ENCODE peak calls at places on chromosomes 3 and 15, in five cellular contexts. One of them, this sample, is unnamed.

GRCh38 chr15:45456212-45457106 is 66.1 kb downstream of the SLC30A4 start:
- DNase-seq in tibial artery: no peak
- DNase-seq in upper lobe of right lung: no peak
- DNase-seq in GM23248: peak; percentile 100
- DNase-seq in HCT116: peak; percentile 90
- DNase-seq in this sample: peak; percentile 99

GRCh38 chr3:161796780-161797179 is 300.2 kb downstream of the OTOL1 start:
- DNase-seq in HCT116: no peak
- DNase-seq in tibial artery: no peak
- DNase-seq in upper lobe of right lung: no peak
- DNase-seq in GM23248: no peak
- DNase-seq in this sample: no peak

GRCh38 chr3:146625117-146625775 is 20.1 kb upstream of the PLSCR5 start:
- DNase-seq in HCT116: no peak
- DNase-seq in GM23248: peak; percentile 45
- DNase-seq in tibial artery: no peak
- DNase-seq in upper lobe of right lung: no peak
- DNase-seq in this sample: no peak

GRCh38 chr3:64093825-64094712 is 70.8 kb upstream of the PSMD6 start:
- DNase-seq in HCT116: no peak
- DNase-seq in upper lobe of right lung: no peak
- DNase-seq in tibial artery: no peak
- DNase-seq in GM23248: no peak
- DNase-seq in this sample: no peak

GRCh38 chr3:5254281-5255048 is 67.0 kb downstream of the EDEM1 start:
- DNase-seq in GM23248: no peak
- DNase-seq in upper lobe of right lung: no peak
- DNase-seq in HCT116: no peak
- DNase-seq in tibial artery: no peak
- DNase-seq in this sample: no peak

GRCh38 chr3:120645083-120645800 is 36.8 kb downstream of the HGD start:
- DNase-seq in HCT116: no peak
- DNase-seq in upper lobe of right lung: no peak
- DNase-seq in GM23248: peak; percentile 39
- DNase-seq in tibial artery: no peak
- DNase-seq in this sample: no peak

GRCh38 chr15:40909662-40910625 is 15.7 kb downstream of the VPS18 start:
- DNase-seq in GM23248: peak; percentile 54
- DNase-seq in upper lobe of right lung: peak; percentile 84
- DNase-seq in tibial artery: no peak
- DNase-seq in HCT116: no peak
- DNase-seq in this sample: no peak

GRCh38 chr3:99365396-99365795 is 273.0 kb upstream of the COL8A1 start:
- DNase-seq in upper lobe of right lung: no peak
- DNase-seq in HCT116: no peak
- DNase-seq in GM23248: peak; percentile 19
- DNase-seq in tibial artery: no peak
- DNase-seq in this sample: no peak

GRCh38 chr3:8484409-8485140 is 17.0 kb upstream of the LMCD1 start:
- DNase-seq in upper lobe of right lung: no peak
- DNase-seq in GM23248: no peak
- DNase-seq in HCT116: no peak
- DNase-seq in tibial artery: no peak
- DNase-seq in this sample: no peak

GRCh38 chr3:16183601-16184270 is 9.3 kb downstream of the GALNT15 start:
- DNase-seq in GM23248: peak; percentile 94
- DNase-seq in HCT116: no peak
- DNase-seq in upper lobe of right lung: no peak
- DNase-seq in tibial artery: no peak
- DNase-seq in this sample: peak; percentile 24

GRCh38 chr3:76768912-76769311 is 271.0 kb upstream of the ROBO2 start:
- DNase-seq in tibial artery: no peak
- DNase-seq in GM23248: no peak
- DNase-seq in upper lobe of right lung: no peak
- DNase-seq in HCT116: no peak
- DNase-seq in this sample: no peak

GRCh38 chr15:40922608-40923005 is 6.5 kb upstream of the DLL4 start:
- DNase-seq in HCT116: no peak
- DNase-seq in upper lobe of right lung: no peak
- DNase-seq in tibial artery: no peak
- DNase-seq in GM23248: no peak
- DNase-seq in this sample: no peak

GRCh38 chr3:170232266-170232665 is 10.0 kb downstream of the PRKCI start:
- DNase-seq in upper lobe of right lung: no peak
- DNase-seq in HCT116: no peak
- DNase-seq in tibial artery: no peak
- DNase-seq in GM23248: no peak
- DNase-seq in this sample: no peak

GRCh38 chr15:48325400-48325799 is 5.8 kb upstream of the DUT start:
- DNase-seq in tibial artery: no peak
- DNase-seq in HCT116: no peak
- DNase-seq in upper lobe of right lung: no peak
- DNase-seq in GM23248: no peak
- DNase-seq in this sample: no peak

GRCh38 chr15:81299630-81300273 is 24.2 kb downstream of the STARD5 start:
- DNase-seq in tibial artery: peak; percentile 58
- DNase-seq in HCT116: no peak
- DNase-seq in GM23248: no peak
- DNase-seq in upper lobe of right lung: no peak
- DNase-seq in this sample: no peak

GRCh38 chr3:8301977-8302589 is 199.5 kb upstream of the LMCD1 start:
- DNase-seq in HCT116: peak; percentile 35
- DNase-seq in GM23248: peak; percentile 73
- DNase-seq in tibial artery: no peak
- DNase-seq in upper lobe of right lung: no peak
- DNase-seq in this sample: peak; percentile 30

GRCh38 chr15:82972990-82973389 is 13.0 kb upstream of the RAMAC start:
- DNase-seq in tibial artery: no peak
- DNase-seq in HCT116: no peak
- DNase-seq in GM23248: no peak
- DNase-seq in upper lobe of right lung: no peak
- DNase-seq in this sample: no peak

GRCh38 chr3:73513260-73513659 is 111.5 kb downstream of the PDZRN3 start:
- DNase-seq in HCT116: no peak
- DNase-seq in upper lobe of right lung: no peak
- DNase-seq in GM23248: no peak
- DNase-seq in tibial artery: no peak
- DNase-seq in this sample: no peak

GRCh38 chr3:61875073-61875472 is 313.7 kb downstream of the PTPRG start:
- DNase-seq in HCT116: no peak
- DNase-seq in tibial artery: no peak
- DNase-seq in upper lobe of right lung: no peak
- DNase-seq in GM23248: no peak
- DNase-seq in this sample: no peak

GRCh38 chr3:99562138-99562537 is 76.3 kb upstream of the COL8A1 start:
- DNase-seq in tibial artery: no peak
- DNase-seq in upper lobe of right lung: no peak
- DNase-seq in GM23248: peak; percentile 44
- DNase-seq in HCT116: no peak
- DNase-seq in this sample: no peak

GRCh38 chr3:195859846-195860411 is 48.2 kb upstream of the MUC4 start:
- DNase-seq in upper lobe of right lung: no peak
- DNase-seq in tibial artery: no peak
- DNase-seq in GM23248: no peak
- DNase-seq in HCT116: no peak
- DNase-seq in this sample: no peak

GRCh38 chr3:28836199-28836598 is 444.7 kb upstream of the RBMS3 start:
- DNase-seq in upper lobe of right lung: no peak
- DNase-seq in tibial artery: no peak
- DNase-seq in HCT116: no peak
- DNase-seq in GM23248: peak; percentile 21
- DNase-seq in this sample: peak; percentile 17

GRCh38 chr3:99875925-99876781 is 58.5 kb downstream of the CMSS1 start:
- DNase-seq in GM23248: peak; percentile 93
- DNase-seq in tibial artery: peak; percentile 91
- DNase-seq in HCT116: no peak
- DNase-seq in upper lobe of right lung: peak; percentile 91
- DNase-seq in this sample: peak; percentile 54

DNA sequence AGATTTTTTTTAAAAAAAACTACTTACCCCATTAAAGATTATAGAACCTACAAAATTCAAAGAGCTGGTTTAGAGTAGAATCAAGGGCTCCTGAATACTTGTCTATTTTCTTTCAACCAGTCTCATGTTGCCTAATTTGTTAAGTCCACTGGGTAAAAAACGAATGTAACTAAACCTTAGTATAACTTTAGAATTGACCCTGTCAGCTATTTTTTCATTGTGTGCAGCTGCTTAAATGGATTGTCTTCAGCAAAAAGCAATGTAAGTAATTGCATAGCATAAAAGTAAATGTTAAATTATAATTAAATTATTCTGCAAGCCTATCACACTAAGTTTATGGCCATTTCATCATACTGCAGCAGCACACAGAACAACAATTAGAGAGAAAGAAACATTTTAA is 268.5 kb upstream of the AGTR1 start:
- DNase-seq in tibial artery: no peak
- DNase-seq in GM23248: no peak
- DNase-seq in upper lobe of right lung: no peak
- DNase-seq in HCT116: no peak
- DNase-seq in this sample: no peak
- H3K27ac ChIP-seq in tibial artery: no peak overlapping the region
- H3K27ac ChIP-seq in GM23248: no peak overlapping the region
- H3K27ac ChIP-seq in upper lobe of right lung: no peak overlapping the region
- H3K27ac ChIP-seq in HCT116: no peak overlapping the region
- H3K27ac ChIP-seq in this sample: no peak overlapping the region

GRCh38 chr3:172291650-172292049 is 156.6 kb downstream of the GHSR start:
- DNase-seq in upper lobe of right lung: no peak
- DNase-seq in GM23248: no peak
- DNase-seq in tibial artery: no peak
- DNase-seq in HCT116: no peak
- DNase-seq in this sample: no peak
- H3K27ac ChIP-seq in upper lobe of right lung: no peak overlapping the region
- H3K27ac ChIP-seq in GM23248: no peak overlapping the region
- H3K27ac ChIP-seq in tibial artery: no peak overlapping the region
- H3K27ac ChIP-seq in HCT116: no peak overlapping the region
- H3K27ac ChIP-seq in this sample: no peak overlapping the region

GRCh38 chr3:141690366-141691072 is 47.6 kb upstream of the RNF7 start:
- DNase-seq in tibial artery: no peak
- DNase-seq in GM23248: no peak
- DNase-seq in HCT116: no peak
- DNase-seq in upper lobe of right lung: no peak
- DNase-seq in this sample: no peak
- H3K27ac ChIP-seq in tibial artery: no peak overlapping the region
- H3K27ac ChIP-seq in GM23248: no peak overlapping the region
- H3K27ac ChIP-seq in HCT116: no peak overlapping the region
- H3K27ac ChIP-seq in upper lobe of right lung: peak overlapping the region; percentile 5
- H3K27ac ChIP-seq in this sample: no peak overlapping the region

DNA sequence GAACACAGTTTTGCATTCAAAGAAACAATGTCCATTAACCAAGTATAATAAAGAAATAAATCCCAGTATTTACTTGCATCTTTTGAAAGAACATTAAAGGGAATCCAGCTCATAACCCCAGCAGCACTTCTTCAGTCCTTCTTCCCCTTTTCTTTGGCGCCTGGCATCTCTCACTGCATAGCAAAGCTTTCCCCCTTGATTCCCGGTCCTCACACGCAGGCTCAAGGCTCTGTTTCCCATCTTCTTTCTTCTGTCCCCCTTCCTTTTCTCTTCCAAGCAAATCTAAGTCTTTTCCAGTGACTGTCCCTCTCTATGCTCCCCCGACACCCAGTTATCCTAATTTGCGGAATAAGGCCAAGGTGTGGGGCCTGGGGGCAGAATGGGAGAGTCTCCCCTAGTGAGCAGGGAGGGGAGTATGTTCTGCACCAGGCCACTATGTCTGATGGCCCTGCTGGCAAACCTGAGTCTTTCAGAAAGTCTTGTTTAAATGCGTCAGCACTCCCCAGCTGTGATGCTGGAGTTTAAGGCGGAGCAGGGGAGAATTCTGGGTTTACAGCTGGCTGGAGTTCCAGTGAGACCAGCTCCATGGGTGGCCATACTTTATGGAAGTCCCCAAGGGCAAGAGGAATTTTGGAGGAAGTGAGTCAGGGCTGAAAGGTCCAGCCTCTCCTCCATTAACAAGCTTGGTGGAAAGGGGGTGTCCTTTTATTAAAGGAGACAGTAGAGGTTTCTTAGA is 42.1 kb downstream of the GOLGA6A start:
- DNase-seq in tibial artery: peak; percentile 86
- DNase-seq in GM23248: peak; percentile 98
- DNase-seq in HCT116: no peak
- DNase-seq in upper lobe of right lung: no peak
- DNase-seq in this sample: peak; percentile 48
- H3K27ac ChIP-seq in tibial artery: peak overlapping the region; percentile 65
- H3K27ac ChIP-seq in GM23248: peak overlapping the region; percentile 89
- H3K27ac ChIP-seq in HCT116: no peak overlapping the region
- H3K27ac ChIP-seq in upper lobe of right lung: peak overlapping the region; percentile 68
- H3K27ac ChIP-seq in this sample: no peak overlapping the region

GRCh38 chr3:18679226-18679625 is 254.1 kb upstream of the SATB1 start:
- DNase-seq in tibial artery: no peak
- DNase-seq in HCT116: no peak
- DNase-seq in GM23248: no peak
- DNase-seq in upper lobe of right lung: no peak
- DNase-seq in this sample: no peak

GRCh38 chr3:18681946-18682345 is 256.8 kb upstream of the SATB1 start:
- DNase-seq in HCT116: no peak
- DNase-seq in GM23248: no peak
- DNase-seq in tibial artery: no peak
- DNase-seq in upper lobe of right lung: no peak
- DNase-seq in this sample: no peak

GRCh38 chr3:18683900-18684299 is 258.8 kb upstream of the SATB1 start:
- DNase-seq in GM23248: no peak
- DNase-seq in tibial artery: no peak
- DNase-seq in upper lobe of right lung: no peak
- DNase-seq in HCT116: no peak
- DNase-seq in this sample: no peak

DNA sequence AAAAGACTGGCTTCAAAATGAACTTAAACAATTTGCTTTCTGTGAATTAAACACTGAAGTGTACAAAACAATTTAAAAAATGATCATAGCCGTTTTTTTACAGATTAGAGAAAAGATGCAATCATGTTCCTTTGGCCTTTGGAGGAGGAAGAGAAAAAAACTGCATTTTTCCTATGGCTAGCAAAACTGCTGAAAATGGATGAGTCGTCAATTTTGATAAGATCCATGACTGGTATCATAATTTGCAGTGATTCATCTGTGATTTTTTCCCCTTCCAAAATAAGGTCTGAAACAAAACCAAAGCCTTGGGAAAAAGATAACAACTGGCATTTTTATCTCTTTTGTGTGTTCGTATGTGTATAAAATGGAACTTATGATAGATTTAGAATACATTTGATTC is 255.6 kb upstream of the SATB1 start:
- DNase-seq in upper lobe of right lung: no peak
- DNase-seq in GM23248: no peak
- DNase-seq in HCT116: no peak
- DNase-seq in tibial artery: no peak
- DNase-seq in this sample: no peak
- H3K27ac ChIP-seq in upper lobe of right lung: no peak overlapping the region
- H3K27ac ChIP-seq in GM23248: no peak overlapping the region
- H3K27ac ChIP-seq in HCT116: no peak overlapping the region
- H3K27ac ChIP-seq in tibial artery: no peak overlapping the region
- H3K27ac ChIP-seq in this sample: no peak overlapping the region